ENCODE peak calls at places on chromosome 14, in eight cellular contexts. One of them, this sample, is unnamed. For H3K4me1, the result is how much of the 10 kb centered on the place peaks cover.

GRCh38 chr14:102086346-102086971 is 385 bp downstream of the HSP90AA1 start:
- DNase-seq in A549: no peak
- DNase-seq in MM.1S: peak
- DNase-seq in PC-9: no peak
- DNase-seq in H1: no peak
- DNase-seq in OCI-LY7: peak
- DNase-seq in neural progenitor cell: no peak
- DNase-seq in neuronal stem cell: no peak
- DNase-seq in this sample: peak

GRCh38 chr14:92389598-92390126 is 66.7 kb downstream of the SLC24A4 start:
- DNase-seq in H1: no peak
- DNase-seq in neuronal stem cell: no peak
- DNase-seq in MM.1S: no peak
- DNase-seq in PC-9: no peak
- DNase-seq in A549: no peak
- DNase-seq in neural progenitor cell: no peak
- DNase-seq in OCI-LY7: peak
- DNase-seq in this sample: no peak

GRCh38 chr14:67571275-67571990 is 28.6 kb downstream of the PIGH start:
- DNase-seq in PC-9: peak
- DNase-seq in neuronal stem cell: peak
- DNase-seq in H1: peak
- DNase-seq in OCI-LY7: peak
- DNase-seq in neural progenitor cell: peak
- DNase-seq in A549: peak
- DNase-seq in MM.1S: peak
- DNase-seq in this sample: peak

GRCh38 chr14:56687123-56687522 is 107.5 kb downstream of the TMEM260 start:
- DNase-seq in H1: no peak
- DNase-seq in PC-9: peak
- DNase-seq in MM.1S: no peak
- DNase-seq in A549: no peak
- DNase-seq in neural progenitor cell: no peak
- DNase-seq in OCI-LY7: no peak
- DNase-seq in neuronal stem cell: no peak
- DNase-seq in this sample: peak

GRCh38 chr14:45810152-45810872 is 557.3 kb upstream of the MIS18BP1 start:
- DNase-seq in A549: no peak
- DNase-seq in PC-9: no peak
- DNase-seq in H1: no peak
- DNase-seq in neural progenitor cell: peak
- DNase-seq in OCI-LY7: no peak
- DNase-seq in neuronal stem cell: no peak
- DNase-seq in MM.1S: peak
- DNase-seq in this sample: no peak

GRCh38 chr14:22849212-22849819 is 12.9 kb downstream of the MMP14 start:
- DNase-seq in PC-9: no peak
- DNase-seq in H1: no peak
- DNase-seq in MM.1S: no peak
- DNase-seq in neural progenitor cell: no peak
- DNase-seq in neuronal stem cell: no peak
- DNase-seq in OCI-LY7: no peak
- DNase-seq in A549: no peak
- DNase-seq in this sample: peak

GRCh38 chr14:36424478-36425102 is 95.4 kb downstream of the NKX2-1 start:
- DNase-seq in MM.1S: no peak
- DNase-seq in neuronal stem cell: no peak
- DNase-seq in A549: no peak
- DNase-seq in neural progenitor cell: no peak
- DNase-seq in PC-9: no peak
- DNase-seq in H1: no peak
- DNase-seq in OCI-LY7: no peak
- DNase-seq in this sample: no peak

GRCh38 chr14:73712540-73713141 is 1.5 kb downstream of the PNMA1 start:
- DNase-seq in H1: no peak
- DNase-seq in A549: no peak
- DNase-seq in PC-9: no peak
- DNase-seq in OCI-LY7: peak
- DNase-seq in neuronal stem cell: peak
- DNase-seq in neural progenitor cell: peak
- DNase-seq in MM.1S: no peak
- DNase-seq in this sample: peak

GRCh38 chr14:102496955-102497744 is 12.4 kb downstream of the ANKRD9 start:
- DNase-seq in H1: no peak
- DNase-seq in OCI-LY7: no peak
- DNase-seq in MM.1S: no peak
- DNase-seq in neural progenitor cell: no peak
- DNase-seq in A549: no peak
- DNase-seq in PC-9: no peak
- DNase-seq in neuronal stem cell: no peak
- DNase-seq in this sample: no peak

GRCh38 chr14:51867753-51868152 is 7.3 kb downstream of the GNG2 start:
- DNase-seq in H1: no peak
- DNase-seq in OCI-LY7: no peak
- DNase-seq in A549: no peak
- DNase-seq in neuronal stem cell: no peak
- DNase-seq in neural progenitor cell: no peak
- DNase-seq in MM.1S: no peak
- DNase-seq in PC-9: no peak
- DNase-seq in this sample: no peak

GRCh38 chr14:100532154-100532915 is 54.9 kb downstream of the BEGAIN start:
- DNase-seq in OCI-LY7: no peak
- DNase-seq in A549: no peak
- DNase-seq in neuronal stem cell: no peak
- DNase-seq in PC-9: no peak
- DNase-seq in H1: no peak
- DNase-seq in MM.1S: no peak
- DNase-seq in neural progenitor cell: no peak
- DNase-seq in this sample: peak

GRCh38 chr14:77000340-77001235 is 27.9 kb downstream of the IRF2BPL start:
- DNase-seq in A549: no peak
- DNase-seq in MM.1S: peak
- DNase-seq in neural progenitor cell: peak
- DNase-seq in neuronal stem cell: no peak
- DNase-seq in H1: no peak
- DNase-seq in OCI-LY7: peak
- DNase-seq in PC-9: no peak
- DNase-seq in this sample: no peak

GRCh38 chr14:76997257-76997970 is 31.1 kb downstream of the IRF2BPL start:
- DNase-seq in neural progenitor cell: peak
- DNase-seq in H1: no peak
- DNase-seq in PC-9: peak
- DNase-seq in MM.1S: no peak
- DNase-seq in neuronal stem cell: no peak
- DNase-seq in A549: no peak
- DNase-seq in OCI-LY7: no peak
- DNase-seq in this sample: peak

GRCh38 chr14:76996563-76997146 is 31.9 kb downstream of the IRF2BPL start:
- DNase-seq in OCI-LY7: no peak
- DNase-seq in neural progenitor cell: no peak
- DNase-seq in neuronal stem cell: no peak
- DNase-seq in A549: no peak
- DNase-seq in MM.1S: no peak
- DNase-seq in H1: no peak
- DNase-seq in PC-9: no peak
- DNase-seq in this sample: no peak

GRCh38 chr14:76995279-76996035 is 33.1 kb downstream of the IRF2BPL start:
- DNase-seq in neural progenitor cell: no peak
- DNase-seq in A549: no peak
- DNase-seq in PC-9: no peak
- DNase-seq in OCI-LY7: no peak
- DNase-seq in MM.1S: no peak
- DNase-seq in neuronal stem cell: no peak
- DNase-seq in H1: no peak
- DNase-seq in this sample: no peak

DNA sequence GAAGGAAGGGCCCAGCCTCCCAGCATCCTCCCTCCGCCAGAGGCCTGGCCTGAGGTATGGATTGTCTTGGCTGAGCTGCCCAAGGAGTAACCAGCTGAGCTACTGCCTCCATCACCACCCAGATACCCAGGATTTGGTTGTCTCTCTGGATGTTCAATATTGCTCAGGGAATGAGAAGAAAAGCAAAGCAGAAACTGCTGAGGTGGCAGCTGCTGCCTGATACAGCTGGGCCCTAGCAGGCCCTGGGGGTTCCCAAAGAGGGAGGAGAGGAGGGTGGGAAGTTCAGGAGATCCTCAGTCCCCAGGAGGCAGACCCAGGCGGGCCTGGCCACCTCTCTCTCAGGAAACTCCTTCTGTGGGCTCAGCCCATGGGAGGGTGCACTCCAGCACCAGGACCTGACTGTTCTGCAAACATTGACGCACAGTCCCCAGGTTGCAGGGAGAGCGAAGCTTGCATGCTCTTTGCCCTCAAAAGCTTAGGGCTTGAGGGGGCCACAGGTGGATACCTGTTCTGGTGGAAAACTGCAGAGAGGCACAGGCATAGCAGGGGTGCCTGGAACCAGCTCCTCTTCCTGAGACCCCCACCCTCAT is 29.6 kb downstream of the IRF2BPL start:
- DNase-seq in OCI-LY7: no peak
- DNase-seq in neuronal stem cell: no peak
- DNase-seq in MM.1S: no peak
- DNase-seq in PC-9: no peak
- DNase-seq in A549: no peak
- DNase-seq in H1: no peak
- DNase-seq in neural progenitor cell: no peak
- DNase-seq in this sample: no peak
- H3K4me2 ChIP-seq in OCI-LY7: no peak
- H3K4me2 ChIP-seq in neuronal stem cell: no peak
- H3K4me2 ChIP-seq in MM.1S: no peak
- H3K4me2 ChIP-seq in PC-9: no peak
- H3K4me2 ChIP-seq in A549: no peak
- H3K4me2 ChIP-seq in H1: no peak
- H3K4me2 ChIP-seq in neural progenitor cell: no peak
- H3K4me2 ChIP-seq in this sample: no peak

GRCh38 chr14:94081386-94081820 is 293 bp downstream of the IFI27L1 start:
- DNase-seq in PC-9: no peak
- DNase-seq in A549: no peak
- DNase-seq in neuronal stem cell: no peak
- DNase-seq in neural progenitor cell: no peak
- DNase-seq in MM.1S: peak
- DNase-seq in OCI-LY7: peak
- DNase-seq in H1: no peak
- DNase-seq in this sample: no peak
- H3K4me1 ChIP-seq in PC-9: under half
- H3K4me1 ChIP-seq in A549: under half
- H3K4me1 ChIP-seq in neuronal stem cell: under half
- H3K4me1 ChIP-seq in neural progenitor cell: under half
- H3K4me1 ChIP-seq in MM.1S: under half
- H3K4me1 ChIP-seq in OCI-LY7: under half
- H3K4me1 ChIP-seq in H1: under half
- H3K4me1 ChIP-seq in this sample: under half

DNA sequence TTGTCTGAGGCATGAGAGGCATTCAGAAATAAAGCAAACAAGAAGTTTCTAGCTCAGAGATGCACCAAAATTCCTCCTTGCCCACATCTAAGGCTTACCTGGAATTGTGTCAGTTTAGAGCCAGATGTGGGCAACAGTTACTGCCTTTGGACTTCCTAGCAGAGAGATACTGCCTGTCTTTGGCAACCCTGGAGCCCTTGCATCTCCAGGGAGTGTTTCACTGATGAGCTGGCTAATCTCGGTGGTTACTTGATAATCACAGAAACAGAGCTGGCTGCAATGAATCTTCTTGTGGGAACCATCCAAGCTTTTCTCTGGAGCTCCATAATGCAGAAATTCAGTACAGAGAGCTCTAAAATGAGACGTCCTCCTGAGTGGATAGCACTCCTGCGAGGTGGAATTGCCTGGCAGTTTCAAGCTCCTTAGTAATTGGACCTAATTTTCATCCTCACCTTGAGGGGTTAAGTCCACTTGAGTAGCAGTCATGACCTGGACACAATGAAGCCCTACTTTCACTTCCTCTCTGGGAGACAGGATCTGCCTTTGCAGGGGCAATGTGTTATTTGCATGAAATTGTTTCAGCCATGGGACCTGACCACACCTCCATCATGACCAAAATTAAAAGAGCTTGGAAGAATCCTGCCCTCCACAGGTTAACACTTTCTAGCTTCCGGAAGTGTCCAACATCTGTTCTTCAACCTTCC is 108.8 kb upstream of the ARHGAP5 start:
- DNase-seq in neural progenitor cell: no peak
- DNase-seq in A549: no peak
- DNase-seq in MM.1S: no peak
- DNase-seq in H1: no peak
- DNase-seq in neuronal stem cell: no peak
- DNase-seq in OCI-LY7: peak
- DNase-seq in PC-9: no peak
- DNase-seq in this sample: peak
- H3K4me2 ChIP-seq in neural progenitor cell: no peak
- H3K4me2 ChIP-seq in A549: peak
- H3K4me2 ChIP-seq in MM.1S: no peak
- H3K4me2 ChIP-seq in H1: no peak
- H3K4me2 ChIP-seq in neuronal stem cell: no peak
- H3K4me2 ChIP-seq in OCI-LY7: no peak
- H3K4me2 ChIP-seq in PC-9: no peak
- H3K4me2 ChIP-seq in this sample: no peak

DNA sequence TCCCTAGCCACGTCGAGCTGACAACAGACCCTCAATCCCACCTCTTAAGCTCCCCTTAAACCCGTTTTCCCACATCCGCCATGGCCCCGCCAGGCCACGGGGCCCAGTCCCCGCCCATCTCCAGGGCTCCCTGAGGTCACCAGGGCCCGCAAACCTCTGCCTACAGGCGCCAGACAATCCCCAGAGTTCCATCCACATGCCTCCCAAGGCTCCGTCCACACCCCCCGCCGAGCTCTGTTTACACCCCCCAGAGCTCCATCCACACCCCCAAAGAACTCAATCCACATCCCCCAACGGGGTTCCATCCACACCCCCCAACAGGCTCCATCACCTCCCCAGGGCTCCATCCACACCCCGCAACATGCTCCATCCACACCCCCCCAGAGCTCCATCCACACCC is 9.2 kb downstream of the JAG2 start:
- DNase-seq in A549: no peak
- DNase-seq in neural progenitor cell: no peak
- DNase-seq in PC-9: no peak
- DNase-seq in MM.1S: no peak
- DNase-seq in H1: no peak
- DNase-seq in neuronal stem cell: no peak
- DNase-seq in OCI-LY7: no peak
- DNase-seq in this sample: no peak
- H3K4me1 ChIP-seq in A549: under half
- H3K4me1 ChIP-seq in neural progenitor cell: under half
- H3K4me1 ChIP-seq in PC-9: under half
- H3K4me1 ChIP-seq in MM.1S: under half
- H3K4me1 ChIP-seq in H1: under half
- H3K4me1 ChIP-seq in neuronal stem cell: under half
- H3K4me1 ChIP-seq in OCI-LY7: under half
- H3K4me1 ChIP-seq in this sample: under half

GRCh38 chr14:75215520-75215919 is 39.1 kb upstream of the TMED10 start:
- DNase-seq in OCI-LY7: no peak
- DNase-seq in MM.1S: no peak
- DNase-seq in H1: no peak
- DNase-seq in neuronal stem cell: no peak
- DNase-seq in neural progenitor cell: no peak
- DNase-seq in A549: no peak
- DNase-seq in PC-9: no peak
- DNase-seq in this sample: no peak
- H3K4me2 ChIP-seq in OCI-LY7: no peak
- H3K4me2 ChIP-seq in MM.1S: no peak
- H3K4me2 ChIP-seq in H1: no peak
- H3K4me2 ChIP-seq in neuronal stem cell: no peak
- H3K4me2 ChIP-seq in neural progenitor cell: no peak
- H3K4me2 ChIP-seq in A549: no peak
- H3K4me2 ChIP-seq in PC-9: no peak
- H3K4me2 ChIP-seq in this sample: no peak

GRCh38 chr14:94348836-94349235 is 25.7 kb upstream of the SERPINA6 start:
- DNase-seq in PC-9: no peak
- DNase-seq in OCI-LY7: no peak
- DNase-seq in A549: no peak
- DNase-seq in H1: no peak
- DNase-seq in neural progenitor cell: no peak
- DNase-seq in neuronal stem cell: no peak
- DNase-seq in MM.1S: no peak
- DNase-seq in this sample: no peak
- H3K4me1 ChIP-seq in PC-9: under half
- H3K4me1 ChIP-seq in OCI-LY7: under half
- H3K4me1 ChIP-seq in A549: under half
- H3K4me1 ChIP-seq in H1: under half
- H3K4me1 ChIP-seq in neural progenitor cell: under half
- H3K4me1 ChIP-seq in neuronal stem cell: under half
- H3K4me1 ChIP-seq in MM.1S: under half
- H3K4me1 ChIP-seq in this sample: under half

This sample was measured in mammary epithelial cell.